ENCODE peak calls at places on chromosomes 3 and 15, in four cellular contexts. F is K562, B is GM12878, C is HepG2. V is an unnamed sample.

GRCh38 chr3:196694941-196695848 is 16.9 kb downstream of the CEP19 start:
- DNase-seq in F (no peak), B (no peak), C (no peak), V (no peak)

GRCh38 chr15:60299452-60300047 is 98.2 kb downstream of the ANXA2 start:
- DNase-seq in F (peak), B (no peak), C (no peak), V (no peak)

GRCh38 chr3:149623819-149624218 is 34.0 kb downstream of the WWTR1 start:
- DNase-seq in F (no peak), C (no peak), B (no peak), V (no peak)

GRCh38 chr15:55457401-55458022 is 49.2 kb downstream of the PIERCE2 start:
- DNase-seq in B (no peak), F (no peak), C (no peak), V (no peak)

GRCh38 chr3:175951047-175951694 is 1092.0 kb downstream of the NAALADL2 start:
- DNase-seq in B (no peak), F (no peak), C (no peak), V (no peak)

GRCh38 chr3:120057029-120057428 is 37.2 kb downstream of the GSK3B start:
- DNase-seq in B (no peak), C (no peak), F (no peak), V (no peak)

GRCh38 chr3:108030915-108031425 is 59.9 kb downstream of the CD47 start:
- DNase-seq in B (no peak), F (no peak), C (no peak), V (no peak)

GRCh38 chr3:42541079-42541478 is 38.6 kb downstream of the VIPR1 start:
- DNase-seq in B (no peak), F (no peak), C (no peak), V (no peak)

GRCh38 chr3:160784853-160785252 is 28.8 kb downstream of the PPM1L start:
- DNase-seq in B (no peak), C (no peak), F (no peak), V (no peak)

GRCh38 chr3:65443739-65444447 is 594.8 kb downstream of the MAGI1 start:
- DNase-seq in B (no peak), C (no peak), F (no peak), V (no peak)

GRCh38 chr3:72993391-72993790 is 3.2 kb upstream of the PPP4R2 start:
- DNase-seq in C (no peak), B (no peak), F (no peak), V (no peak)

GRCh38 chr3:106635271-106635670 is 742.0 kb upstream of the CCDC54 start:
- DNase-seq in B (no peak), F (no peak), C (no peak), V (no peak)

GRCh38 chr15:71729319-71729718 is 81.0 kb upstream of the NR2E3 start:
- DNase-seq in F (no peak), C (no peak), B (no peak), V (no peak)

GRCh38 chr3:16884748-16885587 is at the start of gene PLCL2:
- DNase-seq in F (peak), C (no peak), B (no peak), V (peak)

GRCh38 chr3:196186661-196187573 is 24.3 kb downstream of the ZDHHC19 start:
- DNase-seq in F (no peak), C (no peak), B (peak), V (peak)

GRCh38 chr15:50049871-50050270 is 69.2 kb downstream of the ATP8B4 start:
- DNase-seq in F (no peak), C (no peak), B (no peak), V (no peak)

GRCh38 chr15:58438956-58439355 is 7.2 kb downstream of the LIPC start:
- DNase-seq in B (no peak), F (peak), C (peak), V (no peak)

GRCh38 chr3:99248130-99248529 is 346.6 kb upstream of the DCBLD2 start:
- DNase-seq in C (no peak), B (no peak), F (no peak), V (no peak)

GRCh38 chr15:80875568-80875967 is 96.4 kb downstream of the CEMIP start:
- DNase-seq in B (no peak), F (no peak), C (no peak), V (no peak)

GRCh38 chr3:99753268-99753975 is 64.2 kb upstream of the CMSS1 start:
- DNase-seq in F (peak), C (peak), B (peak), V (peak)

GRCh38 chr15:83697716-83698115 is 43.8 kb downstream of the ADAMTSL3 start:
- DNase-seq in C (no peak), B (no peak), F (no peak), V (no peak)

GRCh38 chr3:161355508-161355907 is 15.8 kb downstream of the SPTSSB start:
- DNase-seq in B (no peak), F (no peak), C (no peak), V (no peak)

GRCh38 chr3:107562979-107563531 is 40.3 kb downstream of the BBX start:
- DNase-seq in F (no peak), B (no peak), C (no peak), V (no peak)

GRCh38 chr15:74134387-74135027 is 4.1 kb downstream of the ISLR2 start:
- DNase-seq in C (no peak), B (no peak), F (no peak), V (peak)

GRCh38 chr3:87206635-87207034 is 20.5 kb upstream of the CHMP2B start:
- DNase-seq in F (no peak), B (no peak), C (no peak), V (no peak)

GRCh38 chr15:55791576-55792400 is 48.8 kb upstream of the PRTG start:
- DNase-seq in F (no peak), B (no peak), C (no peak), V (no peak)

GRCh38 chr3:172707967-172708366 is 2.9 kb downstream of the NCEH1 start:
- DNase-seq in F (no peak), C (no peak), B (no peak), V (no peak)

GRCh38 chr3:113117511-113118302 is 93.7 kb upstream of the BOC start:
- DNase-seq in B (no peak), F (no peak), C (no peak), V (no peak)

GRCh38 chr3:190012784-190013183 is 107.9 kb downstream of the P3H2 start:
- DNase-seq in F (no peak), B (no peak), C (no peak), V (no peak)

GRCh38 chr3:190013943-190014924 is 106.5 kb downstream of the P3H2 start:
- DNase-seq in C (no peak), F (no peak), B (no peak), V (no peak)

GRCh38 chr3:190016966-190017365 is 103.7 kb downstream of the P3H2 start:
- DNase-seq in B (no peak), C (no peak), F (no peak), V (no peak)

GRCh38 chr3:190012314-190012782 is 108.3 kb downstream of the P3H2 start:
- DNase-seq in B (no peak), C (peak), F (no peak), V (no peak)

GRCh38 chr3:190014940-190015339 is 105.8 kb downstream of the P3H2 start:
- DNase-seq in F (no peak), B (no peak), C (no peak), V (no peak)
- TF ChIP-seq BRCA1 in F (no peak), B (no peak), C (no peak), V (no peak)

GRCh38 chr3:124886168-124887051 is 755 bp downstream of the ITGB5 start:
- DNase-seq in F (peak), C (peak), B (no peak), V (no peak)

GRCh38 chr3:124887996-124888298 is 782 bp upstream of the ITGB5 start:
- DNase-seq in B (no peak), C (no peak), F (no peak), V (no peak)

GRCh38 chr3:124888482-124889441 is 1.6 kb upstream of the ITGB5 start:
- DNase-seq in C (no peak), B (no peak), F (no peak), V (no peak)

GRCh38 chr3:124885466-124886167 is 1.5 kb downstream of the ITGB5 start:
- DNase-seq in F (no peak), B (no peak), C (no peak), V (no peak)

GRCh38 chr3:124887177-124887995 is at the start of gene ITGB5:
- DNase-seq in C (peak), F (peak), B (no peak), V (peak)
- TF ChIP-seq BRCA1 in C (peak), F (no peak), B (no peak), V (no peak)

DNA sequence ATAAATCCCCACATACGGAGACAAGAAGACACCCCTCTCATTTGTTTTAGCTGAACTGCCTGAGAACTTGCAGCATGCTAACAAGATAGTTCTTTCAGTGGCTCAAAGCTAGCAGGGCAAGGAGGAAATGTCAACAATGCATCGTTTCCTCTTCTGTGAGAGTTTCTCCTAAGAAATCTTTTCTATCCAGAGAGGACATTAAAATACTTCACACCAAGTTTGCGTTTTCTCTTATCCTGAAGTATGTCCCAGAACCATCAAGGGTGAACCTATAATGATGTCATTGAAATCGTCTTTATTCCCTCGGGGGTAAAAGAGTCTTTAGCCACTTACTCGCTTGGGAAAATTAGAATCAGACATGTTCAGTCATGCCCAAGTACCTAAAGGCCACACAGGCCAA is 541.7 kb upstream of the MDFIC2 start:
- DNase-seq in B (no peak), C (no peak), F (no peak), V (no peak)
- TF ChIP-seq BRCA1 in B (no peak), C (no peak), F (no peak), V (no peak)

DNA sequence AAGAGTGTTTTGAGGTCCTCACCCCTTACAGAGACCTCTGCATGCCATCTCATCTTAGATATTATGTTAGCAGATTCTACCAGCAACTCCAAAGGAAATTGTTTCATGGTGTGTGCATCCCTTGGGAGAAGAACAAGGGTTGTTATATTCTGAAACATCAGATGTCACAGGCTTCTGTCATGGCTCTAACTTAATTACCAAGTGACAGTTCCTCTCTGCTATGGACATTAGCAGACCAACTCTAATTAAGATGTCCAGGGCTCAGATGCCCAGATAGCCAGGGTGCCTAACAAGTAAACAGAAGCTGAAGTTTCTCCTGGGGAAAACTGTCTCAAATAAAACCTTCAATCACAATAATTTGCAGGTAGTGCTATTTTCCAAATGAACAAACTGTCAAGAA is 153.1 kb upstream of the BFSP2 start:
- DNase-seq in C (no peak), B (no peak), F (no peak), V (no peak)
- TF ChIP-seq BRCA1 in C (no peak), B (no peak), F (no peak), V (no peak)

GRCh38 chr3:15499536-15499935 is 22.0 kb downstream of the COLQ start:
- DNase-seq in F (no peak), B (no peak), C (no peak), V (no peak)
- TF ChIP-seq BRCA1 in F (no peak), B (no peak), C (no peak), V (no peak)

DNA sequence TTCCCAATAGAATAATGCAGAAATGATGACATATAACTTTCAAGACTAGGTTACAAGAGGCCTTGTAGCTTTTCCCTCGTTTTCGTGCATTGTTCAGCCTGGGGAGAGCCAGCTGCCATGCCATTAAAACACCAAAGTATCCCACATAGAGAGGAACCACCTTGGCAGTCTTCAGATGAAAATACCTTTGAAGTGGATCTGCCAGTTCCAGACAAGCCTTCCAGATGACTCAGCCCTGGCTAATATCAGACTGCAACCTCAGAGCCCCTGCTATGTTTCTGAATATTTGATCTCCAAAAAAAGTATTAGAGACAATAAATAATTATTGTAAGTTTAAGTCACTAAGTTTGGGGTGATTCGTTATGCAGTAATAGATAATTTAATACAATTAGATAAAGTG is 294.3 kb upstream of the GBE1 start:
- DNase-seq in C (no peak), F (no peak), B (no peak), V (no peak)
- TF ChIP-seq BRCA1 in C (no peak), F (no peak), B (no peak), V (no peak)

GRCh38 chr3:190180268-190180667 is 59.6 kb upstream of the P3H2 start:
- DNase-seq in C (no peak), B (no peak), F (no peak), V (no peak)

GRCh38 chr3:190188197-190188596 is 67.5 kb upstream of the P3H2 start:
- DNase-seq in F (no peak), C (no peak), B (no peak), V (no peak)

GRCh38 chr3:190178779-190179178 is 58.1 kb upstream of the P3H2 start:
- DNase-seq in F (no peak), B (no peak), C (no peak), V (no peak)

GRCh38 chr3:190182418-190183043 is 61.8 kb upstream of the P3H2 start:
- DNase-seq in B (no peak), F (no peak), C (no peak), V (no peak)

GRCh38 chr3:190183121-190183520 is 62.4 kb upstream of the P3H2 start:
- DNase-seq in C (no peak), B (no peak), F (no peak), V (no peak)
- TF ChIP-seq BRCA1 in C (no peak), B (no peak), F (no peak), V (no peak)

DNA sequence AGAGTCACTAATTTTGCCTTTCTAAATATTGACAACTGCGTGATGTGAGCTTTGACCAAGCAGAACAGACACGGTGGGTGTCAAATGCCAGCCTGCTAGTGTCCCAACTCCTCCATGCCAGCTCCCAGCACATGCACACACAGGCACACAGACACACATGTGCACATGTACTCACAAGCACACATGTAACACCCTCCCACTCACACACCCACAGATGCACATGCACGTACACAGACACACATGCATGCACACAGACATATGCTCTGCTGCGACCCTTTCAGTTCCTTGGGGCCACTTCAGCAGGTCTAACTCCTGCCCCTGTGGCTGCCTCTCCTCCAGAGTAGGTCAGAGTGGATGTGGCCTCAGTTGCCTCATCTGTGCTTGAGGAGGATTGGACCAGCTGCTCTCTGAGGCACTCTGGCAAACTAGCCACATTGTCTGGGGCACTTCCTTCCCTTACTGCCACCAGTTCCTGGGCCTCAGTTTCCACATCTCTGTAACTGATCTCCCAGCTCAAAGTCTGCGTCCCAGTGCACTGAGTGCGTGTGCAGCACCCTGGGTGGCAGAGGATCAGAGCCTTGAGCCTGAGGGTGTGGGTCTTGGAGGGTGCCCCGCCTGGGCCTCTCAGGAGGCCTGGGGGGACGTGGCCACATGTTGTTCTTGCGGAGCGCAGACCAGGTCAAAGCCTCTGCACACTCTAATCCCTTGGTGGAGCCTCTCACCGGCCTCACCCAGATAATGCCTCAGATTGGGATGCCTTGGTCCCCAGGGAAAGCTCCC is 55.0 kb upstream of the PRR23E start:
- DNase-seq in C (no peak), F (no peak), B (no peak), V (no peak)
- TF ChIP-seq BRCA1 in C (no peak), F (no peak), B (no peak), V (no peak)